ENCODE peak calls at places on chromosomes 3 and 15, in ten cellular contexts. P is SK-N-SH, W is K562, M is WTC11, U is GM12878, O is NB4, I is H1, K is A549, H is endothelial cell of umbilical vein, Z is HepG2. F is an unnamed sample.

GRCh38 chr15:85339976-85340665 is 40.3 kb upstream of the AKAP13 start:
- DNase-seq in H (peak; percentile 58), W (no peak), U (no peak), O (no peak), K (no peak), P (no peak), I (no peak), Z (no peak), M (no peak), F (no peak)

GRCh38 chr3:153414972-153415371 is 252.9 kb downstream of the RAP2B start:
- DNase-seq in H (no peak), K (no peak), P (no peak), M (no peak), U (no peak), W (no peak), O (no peak), I (no peak), Z (no peak), F (no peak)

GRCh38 chr3:17632401-17633100 is 109.9 kb downstream of the TBC1D5 start:
- DNase-seq in I (no peak), P (no peak), K (no peak), O (peak; percentile 72), W (peak; percentile 59), Z (no peak), M (no peak), U (no peak), H (peak; percentile 29), F (peak; percentile 31)

GRCh38 chr3:147864754-147865354 is 455.7 kb downstream of the ZIC1 start:
- DNase-seq in Z (no peak), K (no peak), O (peak; percentile 2), P (no peak), M (no peak), H (no peak), U (no peak), I (no peak), W (no peak), F (peak; percentile 36)

GRCh38 chr15:95577911-95578310 is 752.6 kb upstream of the NR2F2 start:
- DNase-seq in P (no peak), M (no peak), K (no peak), U (no peak), W (no peak), O (no peak), Z (no peak), I (no peak), H (no peak), F (no peak)

GRCh38 chr3:99356681-99357080 is 281.7 kb upstream of the COL8A1 start:
- DNase-seq in H (no peak), U (no peak), K (no peak), P (no peak), O (no peak), Z (no peak), I (no peak), M (no peak), W (no peak), F (no peak)

GRCh38 chr15:65132841-65133549 is 613 bp downstream of the PDCD7 start:
- DNase-seq in H (peak; percentile 71), M (peak; percentile 65), Z (peak; percentile 12), I (no peak), K (peak; percentile 75), W (peak; percentile 59), U (no peak), P (peak; percentile 80), O (peak; percentile 74), F (no peak)

GRCh38 chr3:153285194-153285641 is 123.2 kb downstream of the RAP2B start:
- DNase-seq in H (peak; percentile 29), I (no peak), M (no peak), O (peak; percentile 16), Z (no peak), P (no peak), K (no peak), U (no peak), W (peak; percentile 25), F (no peak)

GRCh38 chr3:117114517-117115265 is 405.1 kb downstream of the TUSC7 start:
- DNase-seq in K (no peak), I (peak; percentile 5), O (no peak), U (no peak), M (no peak), W (no peak), Z (no peak), P (no peak), H (no peak), F (no peak)

GRCh38 chr3:185250247-185250646 is 3.6 kb downstream of the EHHADH start:
- DNase-seq in W (no peak), K (no peak), P (no peak), M (no peak), H (no peak), O (no peak), I (no peak), Z (no peak), U (no peak), F (no peak)

GRCh38 chr3:30693470-30694120 is 87.2 kb downstream of the TGFBR2 start:
- DNase-seq in Z (peak; percentile 62), K (peak; percentile 63), I (no peak), P (peak; percentile 55), O (peak; percentile 80), H (peak; percentile 85), M (peak; percentile 35), W (peak; percentile 17), U (peak; percentile 16), F (peak; percentile 40)

GRCh38 chr15:68833734-68834334 is 13.1 kb upstream of the ANP32A start:
- DNase-seq in W (no peak), P (peak; percentile 37), O (no peak), U (no peak), Z (no peak), H (no peak), K (no peak), M (no peak), I (no peak), F (no peak)

GRCh38 chr15:68834356-68834755 is 13.7 kb upstream of the ANP32A start:
- DNase-seq in M (no peak), K (no peak), W (no peak), Z (no peak), U (no peak), O (no peak), I (no peak), H (no peak), P (no peak), F (no peak)

GRCh38 chr15:68829068-68829467 is 8.4 kb upstream of the ANP32A start:
- DNase-seq in U (no peak), I (no peak), K (peak; percentile 33), M (no peak), O (peak; percentile 59), P (no peak), Z (peak; percentile 27), W (no peak), H (peak; percentile 81), F (no peak)

DNA sequence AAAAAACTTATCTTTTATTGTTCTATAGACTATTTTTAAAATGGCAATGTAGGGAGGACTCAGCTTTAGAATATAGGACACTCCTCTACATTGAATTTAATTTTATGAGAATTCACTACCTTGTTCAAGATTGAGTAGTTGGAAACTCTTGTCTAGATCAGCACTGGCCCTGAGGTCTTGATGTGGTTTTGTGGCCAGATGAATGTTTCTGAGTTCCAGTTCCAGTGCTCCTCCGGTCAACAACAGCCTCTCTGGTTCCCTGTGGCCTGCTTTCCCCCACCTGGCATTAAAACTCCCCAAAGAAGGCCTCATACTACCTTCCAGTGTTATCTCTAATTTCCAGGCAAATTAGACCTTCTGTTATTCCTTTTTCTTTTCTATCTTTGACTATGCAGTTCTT is 9.4 kb upstream of the ANP32A start:
- DNase-seq in U (no peak), M (no peak), P (no peak), H (no peak), O (no peak), I (no peak), Z (no peak), W (no peak), K (no peak), F (no peak)
- TF ChIP-seq MAX in U (no peak), M (no peak), P (no peak), H (no peak), O (no peak), I (no peak), Z (no peak), W (no peak), K (no peak), F (no peak)

GRCh38 chr3:174822320-174822719 is 36.8 kb upstream of the NAALADL2 start:
- DNase-seq in Z (no peak), I (no peak), P (no peak), O (no peak), U (no peak), K (no peak), W (no peak), M (no peak), H (no peak), F (no peak)
- TF ChIP-seq MAX in Z (no peak), I (no peak), P (no peak), O (no peak), U (no peak), K (no peak), W (no peak), M (no peak), H (no peak), F (no peak)

GRCh38 chr3:27885641-27886040 is 163.5 kb upstream of the EOMES start:
- DNase-seq in H (no peak), Z (no peak), W (no peak), U (no peak), P (no peak), K (no peak), M (no peak), O (no peak), I (no peak), F (no peak)

GRCh38 chr3:27883266-27883665 is 161.1 kb upstream of the EOMES start:
- DNase-seq in U (no peak), P (no peak), H (no peak), M (no peak), I (no peak), K (no peak), W (no peak), Z (no peak), O (no peak), F (no peak)

GRCh38 chr3:27877122-27878011 is 155.2 kb upstream of the EOMES start:
- DNase-seq in H (no peak), O (no peak), M (peak; percentile 21), Z (no peak), U (no peak), W (no peak), I (no peak), P (no peak), K (no peak), F (no peak)

GRCh38 chr3:27878012-27878383 is 155.9 kb upstream of the EOMES start:
- DNase-seq in H (no peak), I (no peak), W (no peak), O (no peak), K (no peak), M (no peak), P (no peak), U (no peak), Z (no peak), F (no peak)

GRCh38 chr3:27880969-27881892 is 159.1 kb upstream of the EOMES start:
- DNase-seq in W (no peak), O (peak; percentile 11), I (no peak), Z (no peak), K (no peak), P (no peak), H (no peak), U (peak; percentile 11), M (no peak), F (no peak)
- TF ChIP-seq MAX in W (no peak), O (no peak), I (no peak), Z (no peak), K (no peak), P (no peak), H (no peak), U (no peak), M (no peak), F (no peak)

DNA sequence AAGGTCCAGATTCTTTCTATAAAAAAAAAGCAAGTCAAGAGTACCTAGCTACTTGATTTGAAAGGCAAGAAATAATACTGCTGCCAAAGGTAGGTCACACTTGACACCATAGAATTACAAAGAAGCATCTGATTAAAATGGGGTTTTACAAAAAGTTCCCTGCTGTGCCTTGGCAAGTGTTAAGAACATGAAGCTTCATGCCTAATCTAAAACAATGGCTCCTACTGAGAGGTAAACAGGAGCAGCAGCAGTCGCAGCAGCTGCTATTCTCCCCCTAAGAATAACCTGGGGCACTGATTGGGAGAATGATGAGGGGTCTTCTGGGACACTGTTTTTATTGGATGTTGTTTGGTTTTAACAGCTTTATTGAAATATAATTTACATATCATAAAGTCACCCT is 14.1 kb downstream of the UBP1 start:
- DNase-seq in U (no peak), K (no peak), O (no peak), I (no peak), H (no peak), M (no peak), Z (no peak), W (no peak), P (no peak), F (no peak)
- TF ChIP-seq MAX in U (no peak), K (no peak), O (no peak), I (no peak), H (no peak), M (no peak), Z (no peak), W (no peak), P (no peak), F (no peak)

F was measured in HCT116.